ENCODE peak calls at places on chromosome 4, in eight cellular contexts. X is AG04449, G is OCI-LY7, L is type B pancreatic cell, D is progenitor cell of endocrine pancreas, T is cardiac muscle cell, C is fibroblast of the aortic adventitia, I is fibroblast of pulmonary artery. B is an unnamed sample.
A peak's percentile ranks its signal among the peaks of the same experiment; 100 is the strongest.

GRCh38 chr4:87839309-87839946 is 6.7 kb downstream of the MEPE start:
- DNase-seq in X (no peak), G (peak; percentile 24), L (no peak), D (no peak), T (peak; percentile 49), C (peak; percentile 61), I (peak; percentile 68), B (no peak)

GRCh38 chr4:146368209-146368608 is 153.5 kb downstream of the SLC10A7 start:
- DNase-seq in X (no peak), G (no peak), L (no peak), D (no peak), T (peak; percentile 82), C (peak; percentile 16), I (peak; percentile 70), B (no peak)

GRCh38 chr4:1501754-1502500 is 95.7 kb upstream of the NKX1-1 start:
- DNase-seq in X (no peak), G (no peak), L (no peak), D (no peak), T (no peak), C (no peak), I (no peak), B (no peak)

GRCh38 chr4:48909697-48910096 is 3.1 kb upstream of the OCIAD2 start:
- DNase-seq in X (peak; percentile 94), G (no peak), L (no peak), D (no peak), T (no peak), C (peak; percentile 96), I (peak; percentile 95), B (no peak)

GRCh38 chr4:119210760-119211159 is 1.8 kb upstream of the USP53 start:
- DNase-seq in X (no peak), G (no peak), L (no peak), D (no peak), T (no peak), C (peak; percentile 39), I (peak; percentile 50), B (no peak)

GRCh38 chr4:80308466-80308822 is 27.1 kb upstream of the CFAP299 start:
- DNase-seq in X (no peak), G (no peak), L (no peak), D (no peak), T (no peak), C (no peak), I (no peak), B (no peak)

GRCh38 chr4:188867796-188868195 is 728.6 kb downstream of the TRIML1 start:
- DNase-seq in X (no peak), G (no peak), L (no peak), D (no peak), T (no peak), C (no peak), I (no peak), B (no peak)

GRCh38 chr4:114597410-114598115 is 1.0 kb upstream of the UGT8 start:
- DNase-seq in X (no peak), G (no peak), L (no peak), D (no peak), T (no peak), C (no peak), I (no peak), B (no peak)

GRCh38 chr4:123896446-123897071 is 500.0 kb downstream of the SPRY1 start:
- DNase-seq in X (no peak), G (no peak), L (no peak), D (no peak), T (no peak), C (peak; percentile 61), I (peak; percentile 82), B (no peak)

DNA sequence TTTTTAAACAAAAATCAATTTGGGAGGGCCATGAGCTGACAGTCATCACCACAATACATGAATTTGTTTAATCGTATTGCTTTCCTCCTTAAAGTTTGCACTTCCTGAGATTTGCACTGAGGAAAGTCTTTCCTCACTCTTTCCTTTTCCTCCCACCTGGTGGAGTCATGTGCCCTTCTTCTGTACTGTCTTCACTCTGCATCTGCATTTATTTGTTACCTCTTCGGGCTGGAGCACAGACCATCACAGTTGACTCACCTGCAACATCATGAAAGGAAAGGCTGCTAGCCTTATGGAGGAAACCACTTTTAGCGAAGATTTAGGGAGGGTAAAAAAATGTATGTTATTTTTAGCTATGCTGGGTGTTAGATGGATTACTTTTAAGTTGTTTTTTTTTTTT is 269.3 kb downstream of the DCTD start:
- DNase-seq in X (no peak), G (no peak), L (no peak), D (no peak), T (no peak), C (no peak), I (no peak), B (no peak)
- TF ChIP-seq CTCF in X (no peak), G (no peak), L (no peak), D (no peak), T (no peak), C (no peak), I (no peak), B (no peak)

GRCh38 chr4:37223732-37224131 is 20.8 kb upstream of the NWD2 start:
- DNase-seq in X (no peak), G (no peak), L (no peak), D (no peak), T (no peak), C (no peak), I (no peak), B (no peak)

GRCh38 chr4:37216209-37216608 is 28.3 kb upstream of the NWD2 start:
- DNase-seq in X (no peak), G (no peak), L (no peak), D (no peak), T (no peak), C (no peak), I (no peak), B (no peak)

GRCh38 chr4:37224832-37225231 is 19.7 kb upstream of the NWD2 start:
- DNase-seq in X (no peak), G (no peak), L (no peak), D (no peak), T (no peak), C (no peak), I (no peak), B (no peak)

GRCh38 chr4:37219251-37219650 is 25.3 kb upstream of the NWD2 start:
- DNase-seq in X (no peak), G (no peak), L (no peak), D (no peak), T (peak; percentile 7), C (no peak), I (no peak), B (no peak)
- TF ChIP-seq CTCF in X (no peak), G (no peak), L (no peak), D (no peak), T (no peak), C (no peak), I (no peak), B (no peak)

GRCh38 chr4:22091351-22091731 is 142.8 kb upstream of the KCNIP4 start:
- DNase-seq in X (no peak), G (no peak), L (no peak), D (no peak), T (no peak), C (no peak), I (no peak), B (no peak)
- TF ChIP-seq CTCF in X (no peak), G (no peak), L (peak; percentile 45), D (peak; percentile 14), T (no peak), C (no peak), I (no peak), B (no peak)

DNA sequence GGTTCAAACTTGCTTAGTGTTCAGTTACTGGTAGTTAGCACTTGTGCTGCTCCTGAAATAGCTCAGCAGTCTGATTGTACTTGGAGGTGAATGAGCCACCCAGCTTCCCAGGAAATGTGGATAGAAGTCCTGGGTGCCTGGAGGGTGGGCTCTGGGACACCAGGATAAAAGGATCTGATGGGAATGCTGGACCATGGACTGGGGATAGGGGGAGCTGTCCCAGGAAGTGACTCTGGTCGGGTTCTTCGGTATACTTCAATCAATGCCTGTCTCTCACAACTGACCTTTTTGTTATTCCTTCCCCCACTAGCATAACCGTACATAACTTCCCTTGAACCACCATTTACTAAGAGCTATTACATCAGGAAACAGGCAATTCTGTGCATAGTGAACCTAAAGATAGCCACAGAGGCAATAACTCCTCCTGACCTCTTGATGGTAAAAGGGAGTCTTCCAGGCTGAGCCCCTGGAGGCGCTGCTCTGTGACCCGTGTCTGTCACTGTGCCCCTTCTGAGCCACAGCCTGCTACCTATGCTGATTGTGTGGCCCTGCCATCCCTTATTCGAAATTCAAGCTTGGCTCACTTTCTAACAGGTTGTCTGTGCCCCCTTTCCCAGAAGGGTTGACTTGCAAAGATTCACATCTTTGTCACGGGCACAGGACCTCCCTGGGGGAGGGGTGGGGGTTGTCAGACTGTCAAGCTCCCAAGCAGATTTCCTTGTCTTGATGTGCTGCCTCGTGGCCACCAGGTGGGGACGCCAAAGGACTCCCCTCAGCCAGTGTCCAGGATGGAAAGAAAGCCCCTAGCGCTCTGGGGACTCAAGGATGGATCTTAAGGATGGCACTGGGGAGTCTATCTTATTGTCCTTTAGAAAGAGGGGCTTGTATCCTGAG is 24.5 kb upstream of the WDR1 start:
- DNase-seq in X (no peak), G (no peak), L (no peak), D (no peak), T (no peak), C (no peak), I (no peak), B (no peak)
- TF ChIP-seq CTCF in X (no peak), G (no peak), L (no peak), D (no peak), T (peak; percentile 10), C (no peak), I (no peak), B (no peak)

GRCh38 chr4:7169134-7169533 is 23.2 kb upstream of the SORCS2 start:
- DNase-seq in X (no peak), G (peak; percentile 35), L (no peak), D (no peak), T (no peak), C (no peak), I (no peak), B (no peak)

GRCh38 chr4:7166286-7166685 is 26.1 kb upstream of the SORCS2 start:
- DNase-seq in X (no peak), G (no peak), L (no peak), D (no peak), T (no peak), C (no peak), I (no peak), B (peak; percentile 37)

GRCh38 chr4:7168106-7168505 is 24.2 kb upstream of the SORCS2 start:
- DNase-seq in X (no peak), G (no peak), L (no peak), D (no peak), T (no peak), C (no peak), I (no peak), B (no peak)

GRCh38 chr4:7166981-7167700 is 25.2 kb upstream of the SORCS2 start:
- DNase-seq in X (no peak), G (no peak), L (no peak), D (no peak), T (no peak), C (no peak), I (no peak), B (no peak)

GRCh38 chr4:7167706-7168105 is 24.6 kb upstream of the SORCS2 start:
- DNase-seq in X (no peak), G (no peak), L (no peak), D (no peak), T (no peak), C (no peak), I (no peak), B (no peak)
- TF ChIP-seq CTCF in X (no peak), G (no peak), L (peak; percentile 20), D (peak; percentile 44), T (no peak), C (no peak), I (no peak), B (no peak)

B was measured in vagina.